ENCODE peak calls at places on chromosomes 2 and 18, in four cellular contexts. One of them, this sample, is unnamed.

GRCh38 chr2:204860249-204860648 is 315.0 kb downstream of the PARD3B start:
- DNase-seq in upper lobe of left lung: no peak
- DNase-seq in psoas muscle: peak; percentile 50
- DNase-seq in GM12865: no peak
- DNase-seq in this sample: no peak

GRCh38 chr2:222950886-222951285 is 90.0 kb downstream of the ACSL3 start:
- DNase-seq in psoas muscle: no peak
- DNase-seq in GM12865: no peak
- DNase-seq in upper lobe of left lung: no peak
- DNase-seq in this sample: no peak

GRCh38 chr2:135563793-135564192 is 32.5 kb downstream of the R3HDM1 start:
- DNase-seq in GM12865: no peak
- DNase-seq in upper lobe of left lung: no peak
- DNase-seq in psoas muscle: no peak
- DNase-seq in this sample: no peak

GRCh38 chr2:27390822-27391679 is 10.5 kb upstream of the ZNF513 start:
- DNase-seq in GM12865: no peak
- DNase-seq in upper lobe of left lung: no peak
- DNase-seq in psoas muscle: no peak
- DNase-seq in this sample: no peak

GRCh38 chr2:238504181-238504711 is 77.5 kb downstream of the ASB1 start:
- DNase-seq in psoas muscle: no peak
- DNase-seq in GM12865: no peak
- DNase-seq in upper lobe of left lung: peak; percentile 14
- DNase-seq in this sample: no peak

GRCh38 chr2:136004920-136005319 is 19.5 kb upstream of the DARS1 start:
- DNase-seq in upper lobe of left lung: no peak
- DNase-seq in psoas muscle: no peak
- DNase-seq in GM12865: no peak
- DNase-seq in this sample: no peak

GRCh38 chr2:232315049-232315922 is 63.3 kb upstream of the ALPP start:
- DNase-seq in upper lobe of left lung: peak; percentile 88
- DNase-seq in GM12865: peak; percentile 87
- DNase-seq in psoas muscle: peak; percentile 75
- DNase-seq in this sample: peak; percentile 47

GRCh38 chr18:79420033-79420745 is 24.5 kb downstream of the NFATC1 start:
- DNase-seq in psoas muscle: no peak
- DNase-seq in upper lobe of left lung: no peak
- DNase-seq in GM12865: no peak
- DNase-seq in this sample: no peak

GRCh38 chr2:23594079-23594494 is 209.1 kb downstream of the KLHL29 start:
- DNase-seq in upper lobe of left lung: no peak
- DNase-seq in psoas muscle: no peak
- DNase-seq in GM12865: no peak
- DNase-seq in this sample: no peak

GRCh38 chr2:127932199-127932877 is 46.6 kb upstream of the AMMECR1L start:
- DNase-seq in psoas muscle: no peak
- DNase-seq in GM12865: no peak
- DNase-seq in upper lobe of left lung: no peak
- DNase-seq in this sample: no peak

GRCh38 chr2:236161531-236161930 is 6.7 kb downstream of the GBX2 start:
- DNase-seq in GM12865: no peak
- DNase-seq in upper lobe of left lung: no peak
- DNase-seq in psoas muscle: no peak
- DNase-seq in this sample: no peak

GRCh38 chr2:217362710-217363109 is 502.8 kb upstream of the TNP1 start:
- DNase-seq in upper lobe of left lung: no peak
- DNase-seq in GM12865: no peak
- DNase-seq in psoas muscle: no peak
- DNase-seq in this sample: no peak

GRCh38 chr2:116809074-116809473 is 1005.4 kb upstream of the DDX18 start:
- DNase-seq in upper lobe of left lung: no peak
- DNase-seq in GM12865: no peak
- DNase-seq in psoas muscle: no peak
- DNase-seq in this sample: no peak

GRCh38 chr2:63764630-63765029 is 77.1 kb upstream of the UGP2 start:
- DNase-seq in upper lobe of left lung: no peak
- DNase-seq in psoas muscle: no peak
- DNase-seq in GM12865: no peak
- DNase-seq in this sample: no peak

GRCh38 chr2:58594762-58595161 is 353.6 kb upstream of the FANCL start:
- DNase-seq in GM12865: no peak
- DNase-seq in psoas muscle: no peak
- DNase-seq in upper lobe of left lung: no peak
- DNase-seq in this sample: no peak

GRCh38 chr2:9760069-9760910 is 83.0 kb upstream of the TAF1B start:
- DNase-seq in upper lobe of left lung: no peak
- DNase-seq in psoas muscle: no peak
- DNase-seq in GM12865: no peak
- DNase-seq in this sample: no peak

GRCh38 chr18:39802648-39803229 is 2152.3 kb upstream of the PIK3C3 start:
- DNase-seq in GM12865: no peak
- DNase-seq in upper lobe of left lung: no peak
- DNase-seq in psoas muscle: no peak
- DNase-seq in this sample: no peak

GRCh38 chr2:222445226-222445625 is 20.9 kb downstream of the SGPP2 start:
- DNase-seq in psoas muscle: no peak
- DNase-seq in GM12865: no peak
- DNase-seq in upper lobe of left lung: no peak
- DNase-seq in this sample: no peak

GRCh38 chr18:58298251-58299134 is 254.5 kb downstream of the NEDD4L start:
- DNase-seq in upper lobe of left lung: no peak
- DNase-seq in GM12865: no peak
- DNase-seq in psoas muscle: no peak
- DNase-seq in this sample: no peak

GRCh38 chr18:70058916-70059315 is 111.2 kb upstream of the CD226 start:
- DNase-seq in GM12865: peak; percentile 52
- DNase-seq in upper lobe of left lung: no peak
- DNase-seq in psoas muscle: no peak
- DNase-seq in this sample: peak; percentile 43

GRCh38 chr2:145221511-145221910 is 701.6 kb upstream of the ZEB2 start:
- DNase-seq in GM12865: no peak
- DNase-seq in upper lobe of left lung: no peak
- DNase-seq in psoas muscle: no peak
- DNase-seq in this sample: no peak

GRCh38 chr2:240913810-240914644 is 7.9 kb downstream of the CROCC2 start:
- DNase-seq in GM12865: peak; percentile 54
- DNase-seq in psoas muscle: peak; percentile 80
- DNase-seq in upper lobe of left lung: peak; percentile 60
- DNase-seq in this sample: peak; percentile 41

GRCh38 chr2:55038428-55038827 is 11.8 kb downstream of the RTN4 start:
- DNase-seq in GM12865: no peak
- DNase-seq in upper lobe of left lung: no peak
- DNase-seq in psoas muscle: no peak
- DNase-seq in this sample: no peak

GRCh38 chr2:27800856-27801255 is 29.3 kb downstream of the MRPL33 start:
- DNase-seq in psoas muscle: no peak
- DNase-seq in upper lobe of left lung: no peak
- DNase-seq in GM12865: no peak
- DNase-seq in this sample: no peak

GRCh38 chr2:75432761-75433361 is 127.9 kb downstream of the EVA1A start:
- DNase-seq in psoas muscle: no peak
- DNase-seq in upper lobe of left lung: peak; percentile 61
- DNase-seq in GM12865: peak; percentile 93
- DNase-seq in this sample: peak; percentile 84

GRCh38 chr2:216583157-216583556 is 50.1 kb upstream of the IGFBP2 start:
- DNase-seq in upper lobe of left lung: no peak
- DNase-seq in GM12865: no peak
- DNase-seq in psoas muscle: no peak
- DNase-seq in this sample: no peak

GRCh38 chr2:2890246-2890645 is 487.4 kb downstream of the EIPR1 start:
- DNase-seq in GM12865: no peak
- DNase-seq in psoas muscle: no peak
- DNase-seq in upper lobe of left lung: no peak
- DNase-seq in this sample: no peak

GRCh38 chr2:30139131-30139870 is 7.5 kb upstream of the YPEL5 start:
- DNase-seq in upper lobe of left lung: no peak
- DNase-seq in psoas muscle: no peak
- DNase-seq in GM12865: peak; percentile 56
- DNase-seq in this sample: no peak

GRCh38 chr2:205386109-205386508 is 296.2 kb upstream of the NRP2 start:
- DNase-seq in psoas muscle: no peak
- DNase-seq in upper lobe of left lung: no peak
- DNase-seq in GM12865: no peak
- DNase-seq in this sample: no peak

GRCh38 chr2:66772618-66773017 is 337.7 kb downstream of the MEIS1 start:
- DNase-seq in psoas muscle: no peak
- DNase-seq in GM12865: no peak
- DNase-seq in upper lobe of left lung: no peak
- DNase-seq in this sample: no peak

GRCh38 chr2:41717883-41718282 is 329.9 kb upstream of the PKDCC start:
- DNase-seq in psoas muscle: no peak
- DNase-seq in upper lobe of left lung: no peak
- DNase-seq in GM12865: peak; percentile 30
- DNase-seq in this sample: no peak

GRCh38 chr18:63578357-63578958 is 8.7 kb upstream of the SERPINB13 start:
- DNase-seq in upper lobe of left lung: no peak
- DNase-seq in psoas muscle: no peak
- DNase-seq in GM12865: peak; percentile 62
- DNase-seq in this sample: no peak

GRCh38 chr18:7370375-7370774 is 139.5 kb downstream of the LRRC30 start:
- DNase-seq in upper lobe of left lung: no peak
- DNase-seq in psoas muscle: no peak
- DNase-seq in GM12865: no peak
- DNase-seq in this sample: no peak

GRCh38 chr18:49321800-49322461 is 138.5 kb downstream of the DYM start:
- DNase-seq in GM12865: no peak
- DNase-seq in upper lobe of left lung: no peak
- DNase-seq in psoas muscle: no peak
- DNase-seq in this sample: no peak

DNA sequence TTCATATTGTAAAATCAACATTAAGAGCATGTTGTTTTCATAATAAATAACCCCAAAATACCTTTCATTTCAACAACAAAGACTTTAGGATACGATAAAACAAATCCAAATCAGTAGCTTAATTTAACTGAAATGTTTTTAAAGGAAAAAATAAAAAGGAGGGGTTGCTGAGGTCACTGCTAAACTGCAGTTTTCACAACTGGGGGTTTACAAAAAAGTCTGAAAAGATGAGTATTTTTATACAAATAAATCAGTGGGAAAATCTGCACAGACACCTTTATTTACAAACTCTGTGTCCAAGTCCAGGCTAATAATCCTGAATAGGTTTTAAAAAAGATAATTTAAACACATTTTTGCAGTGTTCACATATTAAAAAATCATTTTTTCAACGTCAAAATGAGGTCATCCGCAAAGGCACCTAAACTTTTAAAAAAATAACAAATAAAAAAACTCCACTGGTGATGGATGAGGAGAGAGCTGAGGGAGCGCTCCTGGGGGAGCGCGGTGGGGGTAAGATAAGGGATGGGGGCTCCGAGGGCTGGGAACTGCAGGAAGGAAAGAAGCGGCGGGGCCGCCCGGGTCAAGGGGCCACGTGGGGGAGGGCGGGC is 3.1 kb downstream of the DLX2 start:
- DNase-seq in GM12865: no peak
- DNase-seq in psoas muscle: no peak
- DNase-seq in upper lobe of left lung: no peak
- DNase-seq in this sample: no peak
- H3K4me3 ChIP-seq in GM12865: peak overlapping the region; percentile 25
- H3K4me3 ChIP-seq in psoas muscle: peak overlapping the region; percentile 53
- H3K4me3 ChIP-seq in upper lobe of left lung: no peak overlapping the region
- H3K4me3 ChIP-seq in this sample: no peak overlapping the region

DNA sequence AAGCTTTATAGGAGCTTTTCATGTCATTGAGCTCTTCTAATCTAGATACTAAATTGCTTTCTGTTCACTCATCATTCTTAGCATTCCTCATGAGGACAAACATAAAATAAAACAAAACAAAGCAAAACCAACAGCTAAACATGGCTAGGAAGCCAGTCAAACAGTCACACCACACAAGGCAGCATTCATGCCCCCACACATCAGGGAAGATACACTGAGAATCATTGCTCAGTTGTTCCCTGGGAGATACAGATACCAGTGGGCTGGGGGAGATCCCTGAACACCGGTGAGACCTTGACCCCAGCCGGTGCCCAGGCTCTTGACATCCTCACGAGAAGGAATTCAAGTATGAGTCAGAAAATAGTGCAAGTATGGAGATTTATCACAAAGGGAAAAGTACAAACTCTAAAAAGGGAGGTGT is 177.9 kb upstream of the ARL4C start:
- DNase-seq in GM12865: no peak
- DNase-seq in psoas muscle: no peak
- DNase-seq in upper lobe of left lung: no peak
- DNase-seq in this sample: no peak
- H3K4me3 ChIP-seq in GM12865: no peak overlapping the region
- H3K4me3 ChIP-seq in psoas muscle: no peak overlapping the region
- H3K4me3 ChIP-seq in upper lobe of left lung: no peak overlapping the region
- H3K4me3 ChIP-seq in this sample: no peak overlapping the region

DNA sequence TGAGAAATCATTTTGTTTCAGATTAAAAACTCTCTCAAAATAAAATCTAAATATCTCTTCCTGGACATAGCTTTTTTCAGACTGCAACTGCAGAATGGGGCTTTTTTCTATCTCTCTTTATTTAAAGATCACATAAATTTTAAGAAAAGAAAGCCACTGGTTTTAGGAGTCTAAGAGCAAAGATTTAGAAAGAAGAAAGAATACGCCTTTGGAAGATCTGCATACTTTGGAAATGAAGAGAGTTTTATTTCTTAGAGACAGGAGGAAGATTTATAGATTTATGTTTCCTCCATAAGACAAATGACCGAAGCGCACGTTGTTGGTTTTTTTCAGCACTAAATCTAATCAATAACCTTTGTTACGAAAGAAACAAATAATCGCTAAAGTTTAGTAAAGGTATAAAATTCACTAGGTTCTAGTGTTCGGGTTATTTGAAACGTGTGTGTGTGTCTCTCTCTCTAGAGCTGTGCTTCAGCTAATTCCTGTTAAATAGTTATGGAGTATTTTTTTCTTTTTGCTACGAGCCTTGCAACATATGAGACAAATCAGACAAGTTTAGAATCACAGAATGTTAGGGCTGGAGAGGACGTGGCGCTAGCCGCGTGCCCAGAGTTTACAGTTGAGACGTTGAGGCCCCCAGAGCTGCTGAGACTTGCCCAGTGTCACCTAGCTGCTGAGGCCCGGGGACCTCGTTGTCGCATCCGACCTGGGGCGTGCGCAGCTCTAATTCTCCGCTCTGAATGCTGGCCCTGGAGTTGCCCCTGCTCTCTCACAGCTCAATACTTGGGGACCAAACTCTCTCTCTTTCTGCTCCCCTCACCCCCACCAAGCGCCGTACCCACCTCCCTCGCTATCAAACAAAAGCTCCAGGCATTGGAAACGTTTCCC is 69.8 kb downstream of the CTAGE1 start:
- DNase-seq in psoas muscle: no peak
- DNase-seq in GM12865: no peak
- DNase-seq in upper lobe of left lung: peak; percentile 41
- DNase-seq in this sample: no peak
- H3K4me3 ChIP-seq in psoas muscle: peak overlapping the region; percentile 59
- H3K4me3 ChIP-seq in GM12865: no peak overlapping the region
- H3K4me3 ChIP-seq in upper lobe of left lung: peak overlapping the region; percentile 42
- H3K4me3 ChIP-seq in this sample: no peak overlapping the region

DNA sequence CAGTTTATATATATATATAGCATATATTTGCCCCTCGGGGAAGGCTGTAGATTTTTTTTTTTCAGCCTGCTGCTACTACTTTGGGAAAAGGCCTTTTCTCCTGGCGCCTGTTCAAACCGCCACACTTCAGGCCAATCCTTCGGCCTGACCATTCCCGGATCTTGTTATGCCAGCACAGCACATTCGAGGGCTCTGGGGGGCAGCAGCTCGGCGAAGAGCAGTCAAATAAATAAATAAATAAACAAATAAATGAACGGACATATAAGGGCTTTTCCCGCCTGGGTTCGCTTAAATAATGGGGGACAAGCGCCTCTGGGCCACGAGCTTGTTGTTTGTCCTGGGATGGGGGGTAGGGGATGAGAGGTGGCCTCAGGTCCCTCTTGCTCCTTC is 10.6 kb downstream of the HOXD8 start:
- DNase-seq in GM12865: no peak
- DNase-seq in upper lobe of left lung: no peak
- DNase-seq in psoas muscle: no peak
- DNase-seq in this sample: no peak
- H3K4me3 ChIP-seq in GM12865: peak overlapping the region; percentile 52
- H3K4me3 ChIP-seq in upper lobe of left lung: no peak overlapping the region
- H3K4me3 ChIP-seq in psoas muscle: peak overlapping the region; percentile 89
- H3K4me3 ChIP-seq in this sample: peak overlapping the region; percentile 59

This sample was measured in GM06990.